ENCODE peak calls at places on chromosome 21, in six cellular contexts. C is epithelial cell of esophagus, P is A549, F is right lobe of liver, W is MCF 10A, U is adrenal gland. V is an unnamed sample.

GRCh38 chr21:41816583-41817165 is 49.8 kb upstream of the RIPK4 start:
- DNase-seq in C (peak), P (peak), F (peak), W (peak), U (peak), V (peak)

GRCh38 chr21:44925027-44925755 is 4.5 kb upstream of the ITGB2 start:
- DNase-seq in C (peak), P (no peak), F (no peak), W (peak), U (no peak), V (no peak)

GRCh38 chr21:36491191-36491916 is 11.4 kb upstream of the CLDN14 start:
- DNase-seq in C (peak), P (no peak), F (no peak), W (no peak), U (no peak), V (no peak)

GRCh38 chr21:20971296-20971921 is 26.8 kb upstream of the NCAM2 start:
- DNase-seq in C (peak), P (no peak), F (peak), W (peak), U (peak), V (peak)

GRCh38 chr21:36910581-36911307 is 55.7 kb downstream of the HLCS start:
- DNase-seq in C (no peak), P (peak), F (no peak), W (peak), U (no peak), V (no peak)

GRCh38 chr21:21019681-21020080 is 21.5 kb downstream of the NCAM2 start:
- DNase-seq in C (no peak), P (no peak), F (no peak), W (no peak), U (no peak), V (no peak)

GRCh38 chr21:26179501-26179900 is 8.9 kb upstream of the APP start:
- DNase-seq in C (no peak), P (no peak), F (no peak), W (no peak), U (no peak), V (no peak)

GRCh38 chr21:28776251-28776650 is 216.4 kb downstream of the LTN1 start:
- DNase-seq in C (no peak), P (no peak), F (no peak), W (no peak), U (no peak), V (no peak)

GRCh38 chr21:15631342-15631741 is 98.4 kb upstream of the USP25 start:
- DNase-seq in C (peak), P (peak), F (no peak), W (peak), U (no peak), V (no peak)

GRCh38 chr21:40793057-40793456 is 53.9 kb downstream of the DSCAM start:
- DNase-seq in C (no peak), P (no peak), F (peak), W (no peak), U (no peak), V (no peak)

GRCh38 chr21:40471103-40471502 is 375.9 kb downstream of the DSCAM start:
- DNase-seq in C (peak), P (no peak), F (no peak), W (no peak), U (no peak), V (no peak)

GRCh38 chr21:26800455-26801454 is 44.5 kb downstream of the ADAMTS1 start:
- DNase-seq in C (no peak), P (no peak), F (no peak), W (no peak), U (no peak), V (no peak)

GRCh38 chr21:31203371-31204054 is 140.5 kb downstream of the TIAM1 start:
- DNase-seq in C (peak), P (no peak), F (no peak), W (peak), U (no peak), V (no peak)

GRCh38 chr21:43971201-43971991 is 40.7 kb upstream of the TRAPPC10 start:
- DNase-seq in C (no peak), P (no peak), F (peak), W (no peak), U (no peak), V (no peak)

GRCh38 chr21:44870748-44871495 is 2.6 kb downstream of the PTTG1IP start:
- DNase-seq in C (peak), P (no peak), F (peak), W (peak), U (peak), V (no peak)

GRCh38 chr21:31571879-31572278 is 87.6 kb upstream of the SOD1 start:
- DNase-seq in C (no peak), P (no peak), F (no peak), W (no peak), U (no peak), V (no peak)

GRCh38 chr21:26845750-26846035 is 484 bp upstream of the ADAMTS1 start:
- DNase-seq in C (no peak), P (no peak), F (no peak), W (no peak), U (no peak), V (no peak)

GRCh38 chr21:28272272-28272992 is 720.2 kb downstream of the LTN1 start:
- DNase-seq in C (no peak), P (no peak), F (no peak), W (no peak), U (no peak), V (no peak)

GRCh38 chr21:38310619-38311018 is 53.8 kb downstream of the KCNJ15 start:
- DNase-seq in C (peak), P (no peak), F (no peak), W (peak), U (no peak), V (no peak)

GRCh38 chr21:31696424-31696823 is 35.5 kb downstream of the SCAF4 start:
- DNase-seq in C (no peak), P (no peak), F (no peak), W (no peak), U (no peak), V (no peak)

GRCh38 chr21:14120091-14120734 is 90.5 kb downstream of the LIPI start:
- DNase-seq in C (peak), P (no peak), F (peak), W (peak), U (peak), V (peak)

GRCh38 chr21:38027901-38028300 is 111.6 kb upstream of the KCNJ6 start:
- DNase-seq in C (peak), P (peak), F (no peak), W (peak), U (no peak), V (no peak)

GRCh38 chr21:43965911-43966585 is 46.1 kb upstream of the TRAPPC10 start:
- DNase-seq in C (no peak), P (no peak), F (no peak), W (no peak), U (no peak), V (no peak)

GRCh38 chr21:45986316-45987051 is 4.9 kb downstream of the COL6A1 start:
- DNase-seq in C (no peak), P (no peak), F (peak), W (no peak), U (no peak), V (peak)

GRCh38 chr21:15425049-15425448 is 304.7 kb upstream of the USP25 start:
- DNase-seq in C (no peak), P (no peak), F (no peak), W (no peak), U (no peak), V (no peak)

GRCh38 chr21:44930543-44930981 is 9.3 kb upstream of the SLX9 start:
- DNase-seq in C (no peak), P (no peak), F (no peak), W (no peak), U (no peak), V (no peak)

GRCh38 chr21:42279341-42279871 is 35.8 kb downstream of the TFF3 start:
- DNase-seq in C (no peak), P (no peak), F (no peak), W (no peak), U (no peak), V (no peak)

GRCh38 chr21:26686278-26686677 is 113.2 kb upstream of the CYYR1 start:
- DNase-seq in C (peak), P (peak), F (no peak), W (peak), U (peak), V (no peak)

GRCh38 chr21:33305344-33305671 is 19.5 kb upstream of the IFNAR1 start:
- DNase-seq in C (no peak), P (no peak), F (peak), W (no peak), U (no peak), V (no peak)

GRCh38 chr21:33313611-33314010 is 11.2 kb upstream of the IFNAR1 start:
- DNase-seq in C (no peak), P (no peak), F (no peak), W (no peak), U (no peak), V (no peak)

GRCh38 chr21:33313183-33313582 is 11.6 kb upstream of the IFNAR1 start:
- DNase-seq in C (no peak), P (no peak), F (no peak), W (no peak), U (no peak), V (no peak)

GRCh38 chr21:33309778-33310177 is 15.0 kb upstream of the IFNAR1 start:
- DNase-seq in C (no peak), P (no peak), F (no peak), W (no peak), U (no peak), V (no peak)

DNA sequence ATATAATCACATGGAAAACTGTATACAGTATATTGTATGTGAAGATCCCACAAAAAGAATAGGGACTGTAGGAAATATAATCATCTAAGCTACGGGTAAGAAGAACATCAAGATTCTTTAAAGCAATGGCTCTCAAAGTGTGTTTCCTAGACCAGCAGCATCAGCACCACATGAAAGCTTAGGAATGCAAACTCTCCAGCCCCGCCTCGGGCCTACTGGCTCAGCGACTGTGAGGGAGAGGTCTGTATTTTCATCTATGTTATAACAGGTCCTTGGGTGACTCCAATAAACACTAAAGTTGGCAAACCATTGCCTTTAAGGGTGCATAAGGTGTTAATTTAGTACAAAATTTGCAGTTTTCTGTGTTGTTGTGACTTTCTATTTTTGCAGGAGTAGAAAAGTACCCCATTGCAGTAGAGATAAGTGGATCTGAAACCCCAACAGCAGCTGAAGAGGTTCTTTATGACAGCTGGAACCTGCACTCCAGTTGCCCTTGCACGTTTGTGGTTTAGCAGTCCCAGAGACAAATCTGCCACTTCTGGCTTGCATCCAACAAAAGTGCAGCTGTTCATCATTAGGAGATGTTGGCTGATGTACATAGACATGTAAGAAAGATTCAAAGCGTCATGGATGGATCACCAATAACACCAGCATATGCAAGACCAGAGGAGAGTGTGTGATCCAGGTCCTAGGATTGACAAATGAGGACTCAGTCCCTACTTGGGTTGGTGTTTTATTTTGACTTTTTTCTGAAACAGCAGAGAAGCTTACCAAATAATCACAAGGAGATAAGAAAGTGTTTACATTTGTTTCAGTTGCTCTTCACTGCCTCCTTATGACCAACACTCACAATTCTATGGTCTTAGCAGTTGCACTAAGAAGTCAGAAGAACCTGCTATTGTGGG is 15.9 kb upstream of the IFNAR1 start:
- DNase-seq in C (peak), P (no peak), F (no peak), W (no peak), U (no peak), V (no peak)
- TF ChIP-seq CTCF in C (no peak), P (no peak), F (no peak), W (no peak), U (no peak), V (no peak)

DNA sequence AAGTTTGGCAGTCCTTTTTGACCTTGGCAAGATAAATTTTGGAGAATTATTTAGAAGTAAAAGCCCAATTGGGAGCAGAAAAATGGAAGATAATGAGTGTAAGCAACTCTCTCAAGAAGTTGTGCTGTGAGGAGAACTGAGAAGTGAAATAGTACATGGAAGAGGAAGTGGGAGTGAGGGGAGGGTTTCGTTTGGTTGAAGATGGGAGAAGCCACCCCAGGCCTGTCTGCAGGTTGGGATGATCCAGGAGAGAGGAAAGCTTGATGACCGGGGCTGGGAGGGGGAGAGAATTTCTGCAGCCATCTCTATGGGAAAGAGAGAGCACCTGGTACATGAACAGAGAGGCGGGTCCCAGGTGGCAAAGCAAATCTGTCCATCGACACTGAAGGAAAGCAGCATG is 8.6 kb upstream of the RCAN1 start:
- DNase-seq in C (no peak), P (no peak), F (no peak), W (no peak), U (no peak), V (no peak)
- TF ChIP-seq CTCF in C (no peak), P (no peak), F (no peak), W (no peak), U (no peak), V (no peak)

DNA sequence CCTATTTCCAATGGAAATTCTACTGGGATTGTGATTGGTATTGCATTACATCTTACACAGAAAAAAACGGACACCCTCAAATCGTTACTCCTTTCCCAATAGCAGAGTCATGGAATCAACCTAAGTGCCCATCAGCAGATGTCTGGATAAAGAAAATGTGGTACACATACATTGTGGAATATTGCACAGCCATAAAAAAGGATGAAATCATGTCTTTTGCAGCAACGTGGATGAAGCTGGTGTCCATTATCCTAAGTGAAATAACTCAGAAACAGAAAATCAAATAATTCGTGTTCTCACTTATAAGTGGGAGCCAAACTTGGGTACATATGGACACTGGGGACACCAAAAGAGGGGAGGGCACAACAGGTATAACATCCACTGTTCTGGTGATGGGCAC is 14.3 kb downstream of the HMGN1 start:
- DNase-seq in C (no peak), P (no peak), F (no peak), W (no peak), U (no peak), V (no peak)
- TF ChIP-seq CTCF in C (no peak), P (no peak), F (no peak), W (no peak), U (no peak), V (no peak)

GRCh38 chr21:23740463-23740862 is 1866.8 kb downstream of the MRPL39 start:
- DNase-seq in C (no peak), P (no peak), F (no peak), W (peak), U (no peak), V (no peak)

GRCh38 chr21:23743821-23744220 is 1863.5 kb downstream of the MRPL39 start:
- DNase-seq in C (peak), P (no peak), F (no peak), W (peak), U (no peak), V (no peak)
- TF ChIP-seq CTCF in C (no peak), P (no peak), F (no peak), W (no peak), U (no peak), V (no peak)

V was measured in endothelial cell.